ENCODE peak calls at places on chromosomes 7 and 10, in six cellular contexts. D is AG04450; G is neural crest cell; S is T-helper 2 cell; J is substantia nigra; C is activated T-cell treated with anti-CD3 and anti-CD28 coated beads, Interleukin-2, amount 50 U/mL, for 72 hours. K is an unnamed sample.

GRCh38 chr10:86944907-86945306 is 12.5 kb downstream of the MMRN2 start:
- DNase-seq in S (no peak), C (no peak), J (no peak), G (no peak), D (no peak), K (no peak)

GRCh38 chr10:4181690-4182089 is 396.7 kb upstream of the KLF6 start:
- DNase-seq in G (no peak), D (no peak), J (no peak), C (no peak), S (no peak), K (no peak)

GRCh38 chr7:92159-92767 is 100.1 kb upstream of the FAM20C start:
- DNase-seq in G (no peak), C (no peak), J (no peak), D (no peak), S (no peak), K (no peak)

GRCh38 chr7:37336259-37336658 is 112.4 kb downstream of the ELMO1 start:
- DNase-seq in J (no peak), C (peak), D (no peak), S (no peak), G (no peak), K (no peak)

GRCh38 chr7:42494199-42494710 is 257.2 kb upstream of the GLI3 start:
- DNase-seq in S (no peak), C (no peak), G (no peak), J (no peak), D (no peak), K (no peak)

GRCh38 chr7:92691578-92691977 is 101.4 kb upstream of the FAM133B start:
- DNase-seq in D (peak), C (no peak), S (peak), J (no peak), G (no peak), K (no peak)

GRCh38 chr7:139731802-139732470 is 45.9 kb downstream of the HIPK2 start:
- DNase-seq in S (no peak), C (no peak), D (no peak), G (no peak), J (no peak), K (peak)

GRCh38 chr10:48932831-48933670 is 6.6 kb downstream of the LRRC18 start:
- DNase-seq in D (no peak), J (no peak), S (no peak), C (no peak), G (no peak), K (no peak)

GRCh38 chr10:7826971-7827370 is 8.7 kb downstream of the TAF3 start:
- DNase-seq in S (no peak), C (no peak), J (no peak), D (no peak), G (no peak), K (no peak)

GRCh38 chr7:106110238-106110560 is 1.9 kb downstream of the SYPL1 start:
- DNase-seq in S (no peak), C (no peak), J (no peak), D (no peak), G (no peak), K (no peak)

GRCh38 chr10:119306514-119306951 is 99.2 kb downstream of the GRK5 start:
- DNase-seq in G (no peak), S (peak), D (no peak), C (peak), J (no peak), K (no peak)

GRCh38 chr7:5997210-5997808 is 11.5 kb downstream of the PMS2 start:
- DNase-seq in C (peak), D (peak), J (peak), S (peak), G (no peak), K (no peak)

GRCh38 chr10:28250358-28250757 is 52.5 kb downstream of the MPP7 start:
- DNase-seq in S (no peak), D (no peak), J (no peak), G (no peak), C (no peak), K (no peak)

GRCh38 chr10:48605264-48605615 is 367 bp upstream of the ARHGAP22 start:
- DNase-seq in S (no peak), J (no peak), G (no peak), D (no peak), C (no peak), K (no peak)

GRCh38 chr7:107286751-107287621 is 118.2 kb downstream of the HBP1 start:
- DNase-seq in D (no peak), C (no peak), G (no peak), J (no peak), S (no peak), K (no peak)

GRCh38 chr7:130063036-130063435 is 7.3 kb upstream of the KLHDC10 start:
- DNase-seq in S (peak), D (no peak), J (no peak), C (peak), G (peak), K (no peak)

GRCh38 chr7:37037286-37037685 is 313.0 kb upstream of the AOAH start:
- DNase-seq in C (no peak), D (no peak), S (no peak), G (no peak), J (no peak), K (no peak)

GRCh38 chr7:31044531-31044930 is 7.6 kb upstream of the ADCYAP1R1 start:
- DNase-seq in D (no peak), C (no peak), J (no peak), S (no peak), G (no peak), K (no peak)

GRCh38 chr10:31321396-31321941 is 2.5 kb downstream of the ZEB1 start:
- DNase-seq in C (peak), S (peak), G (no peak), D (no peak), J (no peak), K (no peak)

GRCh38 chr7:29764227-29764626 is 42.1 kb upstream of the WIPF3 start:
- DNase-seq in G (no peak), J (no peak), C (no peak), S (no peak), D (no peak), K (no peak)

GRCh38 chr7:44982535-44982923 is 3.7 kb upstream of the MYO1G start:
- DNase-seq in C (peak), D (no peak), S (no peak), G (no peak), J (no peak), K (no peak)

GRCh38 chr7:41058986-41059741 is 643.7 kb downstream of the INHBA start:
- DNase-seq in C (no peak), G (no peak), S (no peak), J (no peak), D (no peak), K (no peak)

K was measured in occipital lobe.